ENCODE peak calls at places on chromosomes 6 and 20, in seven cellular contexts. E is A549, H is esophagus squamous epithelium, D is transverse colon, P is ovary, L is right lobe of liver, U is breast epithelium. O is an unnamed sample.

GRCh38 chr6:40164345-40164755 is 230.1 kb upstream of the MOCS1 start:
- DNase-seq in H (no peak), U (no peak), L (no peak), E (no peak), P (peak; percentile 15), D (no peak), O (no peak)

GRCh38 chr6:26415791-26416190 is 13.7 kb downstream of the BTN3A1 start:
- DNase-seq in L (no peak), D (no peak), U (no peak), H (no peak), E (no peak), P (no peak), O (no peak)

GRCh38 chr20:17843246-17844132 is 125.1 kb downstream of the SNX5 start:
- DNase-seq in P (peak; percentile 71), H (no peak), L (no peak), U (no peak), D (no peak), E (no peak), O (no peak)

GRCh38 chr6:16582437-16583150 is 178.7 kb downstream of the ATXN1 start:
- DNase-seq in L (no peak), E (no peak), U (no peak), D (no peak), P (no peak), H (no peak), O (peak; percentile 37)

GRCh38 chr6:127570739-127571389 is 6.1 kb upstream of the C6orf58 start:
- DNase-seq in P (no peak), D (no peak), H (no peak), U (no peak), E (no peak), L (no peak), O (no peak)

GRCh38 chr6:131843768-131844167 is 35.9 kb downstream of the ENPP1 start:
- DNase-seq in D (no peak), P (no peak), E (no peak), H (no peak), L (no peak), U (no peak), O (no peak)

GRCh38 chr20:7940341-7940740 is at the start of gene HAO1:
- DNase-seq in H (no peak), E (no peak), D (no peak), P (no peak), L (no peak), U (no peak), O (no peak)

GRCh38 chr6:116210750-116211425 is 43.0 kb downstream of the TSPYL4 start:
- DNase-seq in H (no peak), P (no peak), U (no peak), L (peak; percentile 72), E (no peak), D (no peak), O (no peak)

GRCh38 chr6:132902866-132903265 is 88.5 kb downstream of the RPS12 start:
- DNase-seq in U (no peak), L (no peak), H (no peak), E (no peak), D (no peak), P (no peak), O (no peak)

GRCh38 chr6:135686784-135687301 is 164.7 kb upstream of the PDE7B start:
- DNase-seq in P (no peak), H (no peak), D (no peak), U (no peak), E (no peak), L (no peak), O (no peak)

GRCh38 chr6:81570673-81571072 is 181.8 kb downstream of the TENT5A start:
- DNase-seq in H (no peak), P (no peak), L (no peak), E (no peak), U (no peak), D (no peak), O (no peak)

GRCh38 chr6:111057074-111057752 is 30.1 kb upstream of the SLC16A10 start:
- DNase-seq in H (no peak), U (no peak), E (peak; percentile 39), L (no peak), P (no peak), D (peak; percentile 21), O (no peak)

GRCh38 chr6:144655376-144655775 is 370.2 kb downstream of the UTRN start:
- DNase-seq in E (no peak), L (no peak), U (no peak), H (no peak), D (no peak), P (no peak), O (no peak)

GRCh38 chr6:158655569-158656450 is 6.0 kb downstream of the SYTL3 start:
- DNase-seq in U (no peak), L (no peak), D (no peak), H (no peak), E (no peak), P (no peak), O (peak; percentile 85)

GRCh38 chr20:40268321-40269075 is 420.5 kb downstream of the MAFB start:
- DNase-seq in E (no peak), P (no peak), D (no peak), H (no peak), L (no peak), U (no peak), O (no peak)

GRCh38 chr20:40262219-40262618 is 426.8 kb downstream of the MAFB start:
- DNase-seq in L (no peak), U (no peak), D (no peak), H (no peak), P (no peak), E (no peak), O (peak; percentile 57)

DNA sequence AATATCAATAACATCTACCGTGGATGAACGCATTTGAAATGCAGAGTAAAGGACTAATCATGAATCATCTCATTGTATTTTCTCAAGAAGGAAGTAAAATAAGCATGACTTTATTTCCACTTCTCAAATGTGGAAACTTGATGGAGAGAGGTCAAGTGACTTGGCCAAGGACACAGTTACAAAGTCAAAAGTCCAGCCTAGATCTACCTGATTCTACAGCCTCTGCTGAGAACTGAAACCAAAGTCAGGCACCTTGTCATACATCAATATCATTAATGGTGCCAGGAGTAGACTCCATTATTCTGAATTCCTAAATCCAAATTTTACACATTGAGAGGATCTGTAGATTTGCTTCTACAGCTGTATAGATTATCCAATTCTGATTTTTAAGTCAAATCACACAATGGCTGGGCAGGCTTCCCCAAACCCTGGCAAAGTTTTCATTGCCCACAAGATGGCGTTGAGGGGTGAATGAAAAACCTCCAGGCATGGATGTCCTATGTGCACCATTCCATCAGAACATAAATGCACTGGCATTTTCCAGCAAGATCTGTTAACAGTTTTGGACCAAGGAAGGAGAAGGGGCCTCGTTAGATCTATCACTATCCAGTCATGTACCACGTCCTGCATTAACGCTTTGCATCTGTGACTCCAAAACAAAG is 423.0 kb downstream of the MAFB start:
- DNase-seq in L (no peak), H (no peak), U (no peak), P (no peak), D (peak; percentile 35), E (no peak), O (peak; percentile 74)
- TF ChIP-seq CTCF in L (peak; percentile 45), H (peak; percentile 45), U (peak; percentile 40), P (no peak), D (no peak), E (peak; percentile 37), O (peak; percentile 24)

DNA sequence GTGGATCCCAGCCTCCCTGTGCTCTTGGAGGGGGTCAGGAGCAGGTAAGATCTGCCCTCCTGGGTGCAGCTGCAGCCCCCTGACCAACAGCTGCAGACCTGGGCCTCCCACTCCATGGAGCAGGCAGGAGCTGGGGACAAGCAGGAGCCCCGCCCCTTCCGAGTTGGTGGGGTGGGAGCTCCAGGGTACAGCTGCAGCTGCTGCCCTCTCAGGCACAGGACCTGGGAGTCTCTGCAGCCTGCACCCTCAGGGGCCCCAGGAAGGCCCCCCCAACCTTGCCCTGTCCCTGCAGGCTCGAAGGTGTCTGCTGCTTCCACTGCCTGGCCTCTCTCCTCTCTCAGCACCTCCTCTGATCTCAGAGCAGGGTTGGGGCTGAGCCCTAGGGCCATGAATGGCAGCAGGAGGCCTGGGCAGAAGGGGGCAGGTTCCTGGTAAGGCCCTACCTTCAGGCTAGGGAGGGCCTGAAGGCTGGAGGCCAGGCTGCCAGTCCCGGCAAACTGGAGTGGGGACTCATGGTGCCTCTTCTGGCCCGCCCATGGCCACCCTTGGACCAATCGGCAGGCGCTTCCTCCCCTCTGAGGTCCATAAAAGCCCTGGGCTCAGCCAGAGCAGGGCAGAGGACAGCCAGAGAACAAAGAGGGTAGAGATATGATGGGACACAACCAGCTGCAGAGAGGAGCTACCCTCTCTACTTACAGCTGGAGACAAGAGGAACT is 8.0 kb upstream of the PACSIN1 start:
- DNase-seq in P (no peak), L (no peak), E (no peak), H (no peak), D (no peak), U (no peak), O (peak; percentile 84)
- TF ChIP-seq POLR2A in P (no peak), L (no peak), E (no peak), H (no peak), D (no peak), U (no peak), O (no peak)

GRCh38 chr6:119716668-119717270 is 367.2 kb upstream of the MAN1A1 start:
- DNase-seq in U (no peak), P (no peak), L (no peak), E (no peak), H (no peak), D (no peak), O (no peak)

GRCh38 chr6:119726086-119726485 is 376.5 kb upstream of the MAN1A1 start:
- DNase-seq in P (no peak), H (no peak), L (no peak), D (no peak), E (no peak), U (no peak), O (no peak)

GRCh38 chr6:119717942-119718341 is 368.4 kb upstream of the MAN1A1 start:
- DNase-seq in L (no peak), D (no peak), P (no peak), U (no peak), H (no peak), E (no peak), O (no peak)

GRCh38 chr6:119720160-119720559 is 370.6 kb upstream of the MAN1A1 start:
- DNase-seq in H (no peak), E (no peak), U (no peak), D (no peak), P (no peak), L (no peak), O (no peak)
- TF ChIP-seq CTCF in H (no peak), E (no peak), U (no peak), D (no peak), P (no peak), L (no peak), O (no peak)

GRCh38 chr20:16573011-16573965 is at the start of gene KIF16B:
- DNase-seq in E (peak; percentile 85), U (peak; percentile 95), D (peak; percentile 96), L (peak; percentile 95), H (peak; percentile 14), P (peak; percentile 96), O (peak; percentile 97)
- TF ChIP-seq POLR2A in E (peak; percentile 82), U (no peak), D (peak; percentile 75), L (peak; percentile 66), H (peak; percentile 80), P (peak; percentile 55), O (peak; percentile 48)